ENCODE peak calls at places on chromosome 3, in four cellular contexts. H is H7; Z is substantia nigra; O is CD4-positive, alpha-beta memory T cell. M is an unnamed sample.
A peak's percentile ranks its signal among the peaks of the same experiment; 100 is the strongest.

GRCh38 chr3:48804930-48805329 is 42.7 kb downstream of the PRKAR2A start:
- DNase-seq in H (no peak), Z (no peak), O (no peak), M (no peak)

GRCh38 chr3:137767146-137768020 is 3.3 kb downstream of the SOX14 start:
- DNase-seq in H (peak; percentile 86), Z (no peak), O (no peak), M (no peak)

GRCh38 chr3:97823503-97824004 is 1.7 kb downstream of the CRYBG3 start:
- DNase-seq in H (no peak), Z (no peak), O (no peak), M (no peak)

GRCh38 chr3:188685789-188686188 is 486.0 kb upstream of the TPRG1 start:
- DNase-seq in H (no peak), Z (no peak), O (no peak), M (no peak)

GRCh38 chr3:33624756-33625155 is 93.3 kb downstream of the CLASP2 start:
- DNase-seq in H (no peak), Z (no peak), O (no peak), M (no peak)

GRCh38 chr3:51681453-51681852 is 10.4 kb downstream of the TEX264 start:
- DNase-seq in H (no peak), Z (no peak), O (peak; percentile 66), M (peak; percentile 39)

GRCh38 chr3:123546133-123546755 is 38.6 kb downstream of the HACD2 start:
- DNase-seq in H (no peak), Z (no peak), O (no peak), M (no peak)

GRCh38 chr3:125480656-125481374 is 39.2 kb downstream of the SNX4 start:
- DNase-seq in H (no peak), Z (no peak), O (no peak), M (no peak)

GRCh38 chr3:194056731-194057415 is 79.1 kb upstream of the HES1 start:
- DNase-seq in H (no peak), Z (no peak), O (no peak), M (no peak)

GRCh38 chr3:172699070-172699469 is 11.8 kb downstream of the NCEH1 start:
- DNase-seq in H (no peak), Z (no peak), O (no peak), M (no peak)

GRCh38 chr3:196624907-196625306 is 14.6 kb upstream of the NRROS start:
- DNase-seq in H (no peak), Z (no peak), O (no peak), M (no peak)

GRCh38 chr3:157999246-157999645 is 107.0 kb downstream of the SHOX2 start:
- DNase-seq in H (no peak), Z (no peak), O (no peak), M (no peak)

GRCh38 chr3:141266797-141267555 is 35.4 kb downstream of the PXYLP1 start:
- DNase-seq in H (no peak), Z (no peak), O (peak; percentile 68), M (peak; percentile 55)

GRCh38 chr3:42612928-42613327 is 12.4 kb downstream of the NKTR start:
- DNase-seq in H (no peak), Z (no peak), O (no peak), M (no peak)

GRCh38 chr3:152719264-152719663 is 115.7 kb upstream of the P2RY1 start:
- DNase-seq in H (no peak), Z (no peak), O (no peak), M (no peak)

GRCh38 chr3:157464283-157464682 is 27.6 kb downstream of the PTX3 start:
- DNase-seq in H (no peak), Z (no peak), O (no peak), M (no peak)

GRCh38 chr3:127637971-127638370 is 9.0 kb downstream of the PODXL2 start:
- DNase-seq in H (no peak), Z (no peak), O (no peak), M (no peak)

GRCh38 chr3:55160241-55160877 is 232.5 kb upstream of the LRTM1 start:
- DNase-seq in H (no peak), Z (no peak), O (no peak), M (no peak)

GRCh38 chr3:111541911-111542483 is at the start of gene CD96:
- DNase-seq in H (no peak), Z (no peak), O (peak; percentile 86), M (peak; percentile 74)

GRCh38 chr3:82080792-82081191 is 319.3 kb upstream of the GBE1 start:
- DNase-seq in H (no peak), Z (no peak), O (no peak), M (no peak)

GRCh38 chr3:183924543-183924942 is 39.9 kb upstream of the PARL start:
- DNase-seq in H (no peak), Z (no peak), O (no peak), M (no peak)

GRCh38 chr3:159760056-159760455 is 228.6 kb upstream of the IL12A start:
- DNase-seq in H (no peak), Z (no peak), O (no peak), M (no peak)

GRCh38 chr3:74075213-74075612 is 450.5 kb upstream of the PDZRN3 start:
- DNase-seq in H (no peak), Z (no peak), O (no peak), M (no peak)

GRCh38 chr3:161508852-161509477 is 12.4 kb downstream of the OTOL1 start:
- DNase-seq in H (no peak), Z (no peak), O (no peak), M (no peak)

GRCh38 chr3:147049305-147049704 is 357.0 kb downstream of the ZIC4 start:
- DNase-seq in H (no peak), Z (no peak), O (no peak), M (no peak)

GRCh38 chr3:3189102-3189727 is 9.7 kb upstream of the CRBN start:
- DNase-seq in H (no peak), Z (no peak), O (no peak), M (no peak)

M was measured in immature natural killer cell.